ENCODE peak calls at places on chromosomes 7 and 10, in nine cellular contexts. Q is activated T-helper 2 cell treated with anti-CD3 and anti-CD28 coated beads, Interferon-gamma antibody, Interleukin-2, Interleukin-4, amounts not matched to agents 10 μg/mL and 5 μg/mL and 100 μg/mL, durations not matched to agents 14 hours and 24 hours and 36 hours; Y is HCT116; U is stimulated activated CD4-positive, alpha-beta T cell treated with anti-CD3 and anti-CD28 coated beads, Interleukin-12 subunit alpha, Interleukin-12 subunit beta, amount 100 ng/mL, for 4 hours; A is EL; O is A549; N is T-cell; Z is activated CD8-positive, alpha-beta memory T cell treated with anti-CD3 and anti-CD28 coated beads, Interleukin-2, amount 50 U/mL, for 48 hours; C is mucosa of descending colon. W is an unnamed sample.
A peak's percentile ranks its signal among the peaks of the same experiment; 100 is the strongest.

GRCh38 chr7:38374507-38374906 is 101.1 kb upstream of the TARP start:
- DNase-seq in Q (no peak), Y (no peak), U (peak; percentile 54), A (peak; percentile 31), O (peak; percentile 39), N (peak; percentile 45), Z (peak; percentile 72), C (no peak), W (peak; percentile 20)

GRCh38 chr10:98115388-98115787 is 19.1 kb upstream of the R3HCC1L start:
- DNase-seq in Q (no peak), Y (no peak), U (no peak), A (no peak), O (no peak), N (no peak), Z (no peak), C (no peak), W (no peak)

GRCh38 chr10:44366936-44367630 is 17.8 kb downstream of the CXCL12 start:
- DNase-seq in Q (no peak), Y (no peak), U (no peak), A (peak; percentile 8), O (no peak), N (no peak), Z (no peak), C (no peak), W (no peak)

GRCh38 chr10:132158122-132158741 is 28.5 kb upstream of the DPYSL4 start:
- DNase-seq in Q (peak; percentile 52), Y (peak; percentile 15), U (peak; percentile 11), A (no peak), O (no peak), N (no peak), Z (peak; percentile 66), C (no peak), W (no peak)

GRCh38 chr10:133353202-133353959 is 4.4 kb downstream of the FUOM start:
- DNase-seq in Q (no peak), Y (no peak), U (no peak), A (no peak), O (no peak), N (no peak), Z (no peak), C (peak; percentile 32), W (no peak)

GRCh38 chr10:29141761-29142160 is 147.1 kb upstream of the LYZL1 start:
- DNase-seq in Q (no peak), Y (no peak), U (no peak), A (peak; percentile 86), O (no peak), N (no peak), Z (no peak), C (no peak), W (peak; percentile 18)

GRCh38 chr7:155799514-155799913 is 12.7 kb downstream of the SHH start:
- DNase-seq in Q (no peak), Y (no peak), U (no peak), A (no peak), O (no peak), N (no peak), Z (no peak), C (no peak), W (no peak)

GRCh38 chr7:155870334-155871180 is 58.3 kb upstream of the SHH start:
- DNase-seq in Q (no peak), Y (no peak), U (no peak), A (no peak), O (no peak), N (no peak), Z (peak; percentile 18), C (no peak), W (no peak)

GRCh38 chr10:42970451-42971250 is 106.2 kb upstream of the RET start:
- DNase-seq in Q (peak; percentile 6), Y (no peak), U (no peak), A (no peak), O (no peak), N (peak; percentile 3), Z (no peak), C (no peak), W (no peak)

GRCh38 chr7:103446046-103446520 is at the start of gene SLC26A5:
- DNase-seq in Q (no peak), Y (no peak), U (peak; percentile 11), A (no peak), O (no peak), N (no peak), Z (peak; percentile 62), C (peak; percentile 81), W (no peak)

GRCh38 chr10:27252267-27253000 is 11.8 kb upstream of the ACBD5 start:
- DNase-seq in Q (peak; percentile 74), Y (no peak), U (peak; percentile 84), A (peak; percentile 48), O (peak; percentile 36), N (peak; percentile 55), Z (peak; percentile 95), C (peak; percentile 88), W (no peak)

GRCh38 chr10:3470191-3470590 is 297.6 kb upstream of the PITRM1 start:
- DNase-seq in Q (no peak), Y (no peak), U (no peak), A (no peak), O (no peak), N (no peak), Z (no peak), C (no peak), W (no peak)

GRCh38 chr7:158973440-158973839 is 117.1 kb downstream of the DYNC2I1 start:
- DNase-seq in Q (no peak), Y (peak; percentile 64), U (peak; percentile 48), A (peak; percentile 8), O (no peak), N (peak; percentile 49), Z (peak; percentile 78), C (peak; percentile 75), W (no peak)

GRCh38 chr7:50333266-50333665 is 28.8 kb downstream of the IKZF1 start:
- DNase-seq in Q (peak; percentile 63), Y (no peak), U (no peak), A (no peak), O (no peak), N (peak; percentile 37), Z (peak; percentile 60), C (no peak), W (no peak)

GRCh38 chr10:14173391-14173705 is 157.4 kb downstream of the FRMD4A start:
- DNase-seq in Q (no peak), Y (no peak), U (no peak), A (no peak), O (no peak), N (no peak), Z (no peak), C (no peak), W (no peak)

GRCh38 chr10:33661580-33662269 is 327.3 kb upstream of the NRP1 start:
- DNase-seq in Q (no peak), Y (no peak), U (no peak), A (peak; percentile 93), O (peak; percentile 42), N (peak; percentile 5), Z (no peak), C (peak; percentile 42), W (peak; percentile 93)

GRCh38 chr7:18572885-18573284 is 77.3 kb downstream of the HDAC9 start:
- DNase-seq in Q (no peak), Y (no peak), U (no peak), A (no peak), O (no peak), N (no peak), Z (no peak), C (no peak), W (no peak)

GRCh38 chr10:42963302-42963701 is 113.6 kb upstream of the RET start:
- DNase-seq in Q (no peak), Y (no peak), U (no peak), A (no peak), O (no peak), N (no peak), Z (no peak), C (no peak), W (no peak)

GRCh38 chr7:48046458-48046857 is 11.1 kb downstream of the C7orf57 start:
- DNase-seq in Q (no peak), Y (no peak), U (no peak), A (no peak), O (no peak), N (peak; percentile 27), Z (no peak), C (no peak), W (no peak)

GRCh38 chr10:124650820-124651401 is 93.3 kb downstream of the FAM53B start:
- DNase-seq in Q (peak; percentile 28), Y (no peak), U (peak; percentile 41), A (no peak), O (no peak), N (peak; percentile 63), Z (peak; percentile 78), C (peak; percentile 50), W (no peak)

GRCh38 chr10:121774813-121775212 is 153.0 kb downstream of the ATE1 start:
- DNase-seq in Q (no peak), Y (no peak), U (no peak), A (no peak), O (no peak), N (no peak), Z (no peak), C (no peak), W (no peak)

GRCh38 chr7:46291601-46292150 is 370.6 kb upstream of the IGFBP3 start:
- DNase-seq in Q (no peak), Y (no peak), U (no peak), A (peak; percentile 76), O (no peak), N (no peak), Z (no peak), C (no peak), W (peak; percentile 31)

GRCh38 chr7:27046854-27047549 is 48.8 kb downstream of the HOXA1 start:
- DNase-seq in Q (no peak), Y (peak; percentile 57), U (no peak), A (peak; percentile 84), O (peak; percentile 45), N (no peak), Z (no peak), C (no peak), W (peak; percentile 79)

GRCh38 chr10:77111611-77112550 is 525.7 kb downstream of the KCNMA1 start:
- DNase-seq in Q (no peak), Y (peak; percentile 16), U (no peak), A (peak; percentile 84), O (peak; percentile 76), N (no peak), Z (no peak), C (no peak), W (peak; percentile 90)

GRCh38 chr7:113113912-113114311 is 4.4 kb downstream of the SMIM30 start:
- DNase-seq in Q (no peak), Y (no peak), U (no peak), A (peak; percentile 6), O (no peak), N (no peak), Z (no peak), C (no peak), W (no peak)